ENCODE peak calls at places on chromosomes 2 and 18, in four cellular contexts. One of them, this sample, is unnamed. For H3K4me1, the result is how much of the 10 kb centered on the place peaks cover.

GRCh38 chr2:222993920-222994650 is 57.9 kb upstream of the KCNE4 start:
- DNase-seq in uterus: peak
- DNase-seq in mucosa of descending colon: peak
- DNase-seq in cardiac muscle cell: peak
- DNase-seq in this sample: peak

GRCh38 chr2:216318470-216318869 is 53.8 kb downstream of the MARCHF4 start:
- DNase-seq in uterus: no peak
- DNase-seq in mucosa of descending colon: no peak
- DNase-seq in cardiac muscle cell: no peak
- DNase-seq in this sample: no peak

GRCh38 chr2:105749583-105750399 is 5.1 kb downstream of the NCK2 start:
- DNase-seq in uterus: no peak
- DNase-seq in mucosa of descending colon: no peak
- DNase-seq in cardiac muscle cell: peak
- DNase-seq in this sample: no peak

GRCh38 chr2:73130790-73131189 is 18.0 kb upstream of the RAB11FIP5 start:
- DNase-seq in uterus: no peak
- DNase-seq in mucosa of descending colon: no peak
- DNase-seq in cardiac muscle cell: no peak
- DNase-seq in this sample: no peak

GRCh38 chr2:5057895-5058294 is 634.3 kb upstream of the SOX11 start:
- DNase-seq in uterus: no peak
- DNase-seq in mucosa of descending colon: no peak
- DNase-seq in cardiac muscle cell: no peak
- DNase-seq in this sample: no peak

GRCh38 chr2:39631715-39632114 is 34.0 kb upstream of the TMEM178A start:
- DNase-seq in uterus: no peak
- DNase-seq in mucosa of descending colon: no peak
- DNase-seq in cardiac muscle cell: peak
- DNase-seq in this sample: no peak

GRCh38 chr2:95012881-95013550 is 12.5 kb upstream of the MAL start:
- DNase-seq in uterus: no peak
- DNase-seq in mucosa of descending colon: no peak
- DNase-seq in cardiac muscle cell: no peak
- DNase-seq in this sample: no peak

GRCh38 chr2:120863661-120864320 is 128.1 kb downstream of the GLI2 start:
- DNase-seq in uterus: peak
- DNase-seq in mucosa of descending colon: no peak
- DNase-seq in cardiac muscle cell: peak
- DNase-seq in this sample: peak

GRCh38 chr2:198100323-198100722 is 295.9 kb downstream of the PLCL1 start:
- DNase-seq in uterus: no peak
- DNase-seq in mucosa of descending colon: no peak
- DNase-seq in cardiac muscle cell: peak
- DNase-seq in this sample: no peak

GRCh38 chr2:98006378-98006777 is 10.6 kb upstream of the TMEM131 start:
- DNase-seq in uterus: no peak
- DNase-seq in mucosa of descending colon: no peak
- DNase-seq in cardiac muscle cell: no peak
- DNase-seq in this sample: no peak

GRCh38 chr2:105328281-105329196 is 996 bp downstream of the TGFBRAP1 start:
- DNase-seq in uterus: no peak
- DNase-seq in mucosa of descending colon: peak
- DNase-seq in cardiac muscle cell: peak
- DNase-seq in this sample: no peak

GRCh38 chr18:11392292-11392691 is 217.1 kb upstream of the SLC35G4 start:
- DNase-seq in uterus: no peak
- DNase-seq in mucosa of descending colon: no peak
- DNase-seq in cardiac muscle cell: no peak
- DNase-seq in this sample: no peak

GRCh38 chr2:217731805-217732204 is 271.0 kb downstream of the TNS1 start:
- DNase-seq in uterus: no peak
- DNase-seq in mucosa of descending colon: no peak
- DNase-seq in cardiac muscle cell: no peak
- DNase-seq in this sample: no peak

GRCh38 chr2:116719841-116720240 is 1094.7 kb upstream of the DDX18 start:
- DNase-seq in uterus: no peak
- DNase-seq in mucosa of descending colon: no peak
- DNase-seq in cardiac muscle cell: no peak
- DNase-seq in this sample: no peak

GRCh38 chr18:9101730-9102390 is 639 bp upstream of the NDUFV2 start:
- DNase-seq in uterus: peak
- DNase-seq in mucosa of descending colon: peak
- DNase-seq in cardiac muscle cell: peak
- DNase-seq in this sample: no peak

GRCh38 chr18:22551536-22552151 is 133.9 kb upstream of the CTAGE1 start:
- DNase-seq in uterus: no peak
- DNase-seq in mucosa of descending colon: no peak
- DNase-seq in cardiac muscle cell: peak
- DNase-seq in this sample: no peak

GRCh38 chr2:10372862-10373240 is 70.1 kb downstream of the HPCAL1 start:
- DNase-seq in uterus: no peak
- DNase-seq in mucosa of descending colon: no peak
- DNase-seq in cardiac muscle cell: no peak
- DNase-seq in this sample: no peak

GRCh38 chr2:180907731-180908130 is 72.7 kb upstream of the UBE2E3 start:
- DNase-seq in uterus: no peak
- DNase-seq in mucosa of descending colon: no peak
- DNase-seq in cardiac muscle cell: peak
- DNase-seq in this sample: no peak

GRCh38 chr2:84807063-84807485 is 73.8 kb downstream of the TRABD2A start:
- DNase-seq in uterus: no peak
- DNase-seq in mucosa of descending colon: no peak
- DNase-seq in cardiac muscle cell: peak
- DNase-seq in this sample: no peak

GRCh38 chr2:148501545-148501944 is 143.0 kb upstream of the EPC2 start:
- DNase-seq in uterus: no peak
- DNase-seq in mucosa of descending colon: peak
- DNase-seq in cardiac muscle cell: no peak
- DNase-seq in this sample: no peak

GRCh38 chr2:61549546-61549945 is 11.4 kb upstream of the XPO1 start:
- DNase-seq in uterus: no peak
- DNase-seq in mucosa of descending colon: no peak
- DNase-seq in cardiac muscle cell: no peak
- DNase-seq in this sample: no peak

GRCh38 chr2:231342111-231342711 is 53.3 kb upstream of the B3GNT7 start:
- DNase-seq in uterus: no peak
- DNase-seq in mucosa of descending colon: no peak
- DNase-seq in cardiac muscle cell: no peak
- DNase-seq in this sample: no peak

GRCh38 chr18:32889620-32890593 is 117.1 kb upstream of the KLHL14 start:
- DNase-seq in uterus: no peak
- DNase-seq in mucosa of descending colon: no peak
- DNase-seq in cardiac muscle cell: no peak
- DNase-seq in this sample: no peak

GRCh38 chr2:109290887-109291675 is 162.1 kb downstream of the SH3RF3 start:
- DNase-seq in uterus: no peak
- DNase-seq in mucosa of descending colon: no peak
- DNase-seq in cardiac muscle cell: no peak
- DNase-seq in this sample: peak

GRCh38 chr2:191171708-191172355 is 21.0 kb upstream of the STAT4 start:
- DNase-seq in uterus: no peak
- DNase-seq in mucosa of descending colon: no peak
- DNase-seq in cardiac muscle cell: peak
- DNase-seq in this sample: no peak

GRCh38 chr18:74508821-74509225 is 12.7 kb downstream of the CNDP2 start:
- DNase-seq in uterus: no peak
- DNase-seq in mucosa of descending colon: no peak
- DNase-seq in cardiac muscle cell: peak
- DNase-seq in this sample: no peak

GRCh38 chr2:67108231-67108630 is 288.9 kb upstream of the ETAA1 start:
- DNase-seq in uterus: no peak
- DNase-seq in mucosa of descending colon: no peak
- DNase-seq in cardiac muscle cell: no peak
- DNase-seq in this sample: no peak

GRCh38 chr2:100006516-100006915 is 135.9 kb downstream of the AFF3 start:
- DNase-seq in uterus: no peak
- DNase-seq in mucosa of descending colon: no peak
- DNase-seq in cardiac muscle cell: no peak
- DNase-seq in this sample: no peak

GRCh38 chr2:182715121-182715895 is 749 bp upstream of the DNAJC10 start:
- DNase-seq in uterus: no peak
- DNase-seq in mucosa of descending colon: no peak
- DNase-seq in cardiac muscle cell: peak
- DNase-seq in this sample: no peak

GRCh38 chr18:60910534-60910933 is 422.7 kb upstream of the CDH20 start:
- DNase-seq in uterus: no peak
- DNase-seq in mucosa of descending colon: no peak
- DNase-seq in cardiac muscle cell: peak
- DNase-seq in this sample: no peak

GRCh38 chr18:2883137-2883671 is 36.4 kb downstream of the EMILIN2 start:
- DNase-seq in uterus: peak
- DNase-seq in mucosa of descending colon: peak
- DNase-seq in cardiac muscle cell: peak
- DNase-seq in this sample: no peak

GRCh38 chr2:112839407-112840067 is 3.0 kb upstream of the IL1B start:
- DNase-seq in uterus: no peak
- DNase-seq in mucosa of descending colon: no peak
- DNase-seq in cardiac muscle cell: peak
- DNase-seq in this sample: no peak

DNA sequence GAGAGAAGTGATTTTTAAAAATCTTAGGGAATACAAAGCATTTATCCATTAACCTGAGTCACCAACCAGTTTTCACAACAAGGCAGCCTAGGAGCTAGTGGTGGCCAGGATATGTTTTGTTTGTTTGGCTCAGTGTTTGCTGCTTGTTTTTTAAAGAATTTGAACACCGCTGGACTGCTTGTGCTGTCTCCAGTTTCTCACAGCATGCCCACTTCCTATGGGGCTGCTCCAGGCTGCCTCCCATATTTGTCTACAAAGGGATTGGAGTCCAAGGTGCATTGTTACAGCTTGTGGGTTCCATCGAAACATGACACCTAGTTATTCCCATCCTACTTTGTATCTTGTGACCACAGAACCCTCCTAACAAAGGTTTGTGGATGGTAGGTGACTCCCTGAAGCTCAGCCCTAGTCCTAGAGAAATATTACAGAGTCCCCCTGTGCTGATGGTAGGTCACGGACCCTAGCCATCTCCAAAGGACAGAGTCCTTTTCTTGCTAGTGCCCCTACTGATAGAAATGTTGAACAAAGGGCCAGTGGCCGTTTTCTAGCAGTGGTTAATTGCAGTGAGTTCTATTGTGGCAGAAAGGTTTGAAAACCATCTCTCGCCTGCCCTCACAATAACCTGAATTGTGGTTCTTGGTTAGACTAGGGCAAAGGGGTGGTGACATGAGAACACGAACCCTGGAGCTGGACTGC is 23.2 kb downstream of the GPR39 start:
- DNase-seq in uterus: no peak
- DNase-seq in mucosa of descending colon: no peak
- DNase-seq in cardiac muscle cell: no peak
- DNase-seq in this sample: no peak
- TF ChIP-seq CTCF in uterus: no peak
- TF ChIP-seq CTCF in mucosa of descending colon: no peak
- TF ChIP-seq CTCF in cardiac muscle cell: no peak
- TF ChIP-seq CTCF in this sample: no peak

GRCh38 chr2:161245671-161246070 is 62.6 kb upstream of the PSMD14 start:
- DNase-seq in uterus: no peak
- DNase-seq in mucosa of descending colon: no peak
- DNase-seq in cardiac muscle cell: no peak
- DNase-seq in this sample: no peak
- H3K4me3 ChIP-seq in uterus: no peak
- H3K4me3 ChIP-seq in mucosa of descending colon: no peak
- H3K4me3 ChIP-seq in cardiac muscle cell: no peak
- H3K4me3 ChIP-seq in this sample: no peak

GRCh38 chr18:36770315-36770946 is 58.4 kb downstream of the TPGS2 start:
- DNase-seq in uterus: no peak
- DNase-seq in mucosa of descending colon: no peak
- DNase-seq in cardiac muscle cell: no peak
- DNase-seq in this sample: no peak

GRCh38 chr18:36771246-36771645 is 57.6 kb downstream of the TPGS2 start:
- DNase-seq in uterus: no peak
- DNase-seq in mucosa of descending colon: no peak
- DNase-seq in cardiac muscle cell: no peak
- DNase-seq in this sample: no peak

GRCh38 chr18:36769172-36769571 is 59.6 kb downstream of the TPGS2 start:
- DNase-seq in uterus: no peak
- DNase-seq in mucosa of descending colon: no peak
- DNase-seq in cardiac muscle cell: no peak
- DNase-seq in this sample: no peak

GRCh38 chr18:36772339-36772738 is 56.5 kb downstream of the TPGS2 start:
- DNase-seq in uterus: no peak
- DNase-seq in mucosa of descending colon: no peak
- DNase-seq in cardiac muscle cell: no peak
- DNase-seq in this sample: no peak

DNA sequence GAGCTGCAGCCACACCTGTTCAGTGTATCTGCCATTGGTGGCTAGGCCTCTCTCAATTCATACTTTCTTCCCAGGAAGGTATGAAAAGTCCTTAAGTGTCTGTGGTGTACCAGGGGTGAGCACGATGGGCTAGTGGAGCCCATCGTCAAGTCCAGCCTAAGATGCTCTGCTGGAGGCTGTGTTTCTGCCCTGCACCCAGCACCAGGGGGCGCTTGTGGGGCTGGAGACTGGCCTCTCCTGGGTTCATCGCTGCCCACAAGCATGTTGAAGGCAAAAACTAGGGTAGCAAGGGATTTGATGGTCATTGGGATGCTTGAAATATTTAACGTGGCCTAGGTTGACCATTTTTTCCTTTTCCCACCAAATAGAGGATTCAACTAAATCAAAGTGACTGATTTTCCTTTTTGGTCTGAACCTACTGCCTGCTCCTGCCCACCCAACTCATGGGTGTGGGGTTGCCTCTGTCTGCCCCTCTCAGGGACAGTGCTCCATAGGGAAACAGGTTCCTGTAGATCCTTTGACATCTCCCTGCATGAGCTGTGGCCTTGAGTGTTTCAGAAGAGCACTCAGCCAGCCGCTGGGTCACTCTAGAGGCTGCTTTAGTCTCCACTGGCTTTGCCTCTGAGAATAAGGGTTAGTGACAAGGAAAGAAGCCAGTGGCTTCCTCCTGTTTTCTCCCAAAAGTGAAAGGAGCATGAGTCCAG is 59.0 kb downstream of the TPGS2 start:
- DNase-seq in uterus: no peak
- DNase-seq in mucosa of descending colon: peak
- DNase-seq in cardiac muscle cell: peak
- DNase-seq in this sample: no peak
- H3K4me1 ChIP-seq in uterus: under half
- H3K4me1 ChIP-seq in mucosa of descending colon: under half
- H3K4me1 ChIP-seq in cardiac muscle cell: under half
- H3K4me1 ChIP-seq in this sample: under half

GRCh38 chr18:36668349-36668748 is 160.5 kb downstream of the TPGS2 start:
- DNase-seq in uterus: no peak
- DNase-seq in mucosa of descending colon: no peak
- DNase-seq in cardiac muscle cell: no peak
- DNase-seq in this sample: no peak
- TF ChIP-seq CTCF in uterus: no peak
- TF ChIP-seq CTCF in mucosa of descending colon: no peak
- TF ChIP-seq CTCF in cardiac muscle cell: no peak
- TF ChIP-seq CTCF in this sample: no peak

GRCh38 chr2:8837795-8838140 is 355 bp upstream of the KIDINS220 start:
- DNase-seq in uterus: peak
- DNase-seq in mucosa of descending colon: no peak
- DNase-seq in cardiac muscle cell: no peak
- DNase-seq in this sample: no peak
- H3K4me3 ChIP-seq in uterus: peak
- H3K4me3 ChIP-seq in mucosa of descending colon: no peak
- H3K4me3 ChIP-seq in cardiac muscle cell: peak
- H3K4me3 ChIP-seq in this sample: peak